ENCODE peak calls at places on chromosomes 11 and 22, in five cellular contexts. W is stromal cell of bone marrow, M is T-helper 2 cell, X is midbrain, Q is T-helper 9 cell. H is an unnamed sample.

GRCh38 chr22:23518381-23519187 is 61.5 kb downstream of the IGLL1 start:
- DNase-seq in W (no peak), M (no peak), X (no peak), Q (no peak), H (no peak)

GRCh38 chr11:79510948-79511347 is 70.1 kb upstream of the TENM4 start:
- DNase-seq in W (no peak), M (no peak), X (no peak), Q (no peak), H (no peak)

GRCh38 chr11:61950035-61950547 is at the start of gene BEST1:
- DNase-seq in W (no peak), M (no peak), X (peak), Q (no peak), H (no peak)

GRCh38 chr22:24060375-24060788 is 49.3 kb downstream of the CABIN1 start:
- DNase-seq in W (peak), M (no peak), X (no peak), Q (no peak), H (no peak)

GRCh38 chr22:24728790-24729637 is 45.5 kb downstream of the PIWIL3 start:
- DNase-seq in W (no peak), M (no peak), X (peak), Q (no peak), H (no peak)

GRCh38 chr11:24509114-24509513 is 12.3 kb downstream of the LUZP2 start:
- DNase-seq in W (no peak), M (no peak), X (no peak), Q (no peak), H (no peak)

GRCh38 chr22:43151251-43152000 is at the start of gene TSPO:
- DNase-seq in W (no peak), M (peak), X (peak), Q (peak), H (peak)

GRCh38 chr11:12377824-12378593 is 638 bp downstream of the PARVA start:
- DNase-seq in W (peak), M (no peak), X (peak), Q (peak), H (no peak)

GRCh38 chr11:1830500-1831223 is 4.1 kb upstream of the SYT8 start:
- DNase-seq in W (no peak), M (peak), X (no peak), Q (no peak), H (no peak)

GRCh38 chr11:126570489-126570888 is 215.0 kb downstream of the ST3GAL4 start:
- DNase-seq in W (no peak), M (no peak), X (no peak), Q (no peak), H (no peak)

GRCh38 chr22:38843716-38844660 is at the start of gene NPTXR:
- DNase-seq in W (peak), M (no peak), X (peak), Q (peak), H (no peak)

GRCh38 chr11:32586576-32587190 is 3.1 kb downstream of the EIF3M start:
- DNase-seq in W (no peak), M (no peak), X (no peak), Q (no peak), H (peak)

GRCh38 chr22:37498289-37498909 is 12.2 kb upstream of the MFNG start:
- DNase-seq in W (no peak), M (peak), X (no peak), Q (peak), H (peak)

GRCh38 chr11:31819533-31820437 is 8.7 kb upstream of the PAX6 start:
- DNase-seq in W (no peak), M (no peak), X (no peak), Q (no peak), H (no peak)

GRCh38 chr22:37242395-37242918 is 1.6 kb downstream of the RAC2 start:
- DNase-seq in W (no peak), M (peak), X (no peak), Q (peak), H (peak)

GRCh38 chr11:17014774-17015638 is 792 bp upstream of the PLEKHA7 start:
- DNase-seq in W (no peak), M (no peak), X (peak), Q (no peak), H (peak)

GRCh38 chr11:46001427-46002049 is 79.1 kb downstream of the LARGE2 start:
- DNase-seq in W (no peak), M (no peak), X (no peak), Q (no peak), H (no peak)

GRCh38 chr22:44928064-44928463 is 81.7 kb downstream of the PHF21B start:
- DNase-seq in W (no peak), M (no peak), X (no peak), Q (no peak), H (no peak)

GRCh38 chr11:120867024-120867423 is 156.9 kb upstream of the TBCEL start:
- DNase-seq in W (no peak), M (no peak), X (no peak), Q (no peak), H (no peak)

GRCh38 chr11:1852885-1853284 is at the start of gene LSP1:
- DNase-seq in W (no peak), M (peak), X (peak), Q (peak), H (peak)

GRCh38 chr11:32334822-32335221 is 100.5 kb downstream of the WT1 start:
- DNase-seq in W (no peak), M (no peak), X (no peak), Q (no peak), H (peak)

GRCh38 chr11:63804259-63804658 is 9.0 kb upstream of the SPINDOC start:
- DNase-seq in W (no peak), M (no peak), X (no peak), Q (no peak), H (no peak)

GRCh38 chr11:111114091-111114490 is 131.4 kb upstream of the POU2AF2 start:
- DNase-seq in W (no peak), M (no peak), X (no peak), Q (no peak), H (no peak)

GRCh38 chr22:40654522-40655167 is 18.1 kb upstream of the MRTFA start:
- DNase-seq in W (peak), M (no peak), X (peak), Q (no peak), H (no peak)

GRCh38 chr11:75626692-75627536 is 41.9 kb downstream of the MAP6 start:
- DNase-seq in W (no peak), M (no peak), X (no peak), Q (no peak), H (no peak)

GRCh38 chr22:45640291-45640940 is 31.2 kb upstream of the ATXN10 start:
- DNase-seq in W (no peak), M (no peak), X (no peak), Q (no peak), H (no peak)

GRCh38 chr22:49305215-49305965 is 522.3 kb downstream of the BRD1 start:
- DNase-seq in W (no peak), M (peak), X (peak), Q (peak), H (peak)